ENCODE peak calls at places on chromosome 12, in ten cellular contexts. X, K, U, H, F, T, R, E, O and J are unnamed samples.
A peak's percentile ranks its signal among the peaks of the same experiment; 100 is the strongest.

GRCh38 chr12:124030510-124030909 is 57.5 kb downstream of the ZNF664 start:
- DNase-seq in E (no peak), R (no peak), H (peak; percentile 76), O (no peak), T (no peak), U (no peak), F (no peak), K (peak; percentile 61), X (no peak), J (peak; percentile 67)

GRCh38 chr12:124358572-124358971 is 63.7 kb downstream of the RFLNA start:
- DNase-seq in T (no peak), E (no peak), O (no peak), H (no peak), F (no peak), U (no peak), X (no peak), K (no peak), R (no peak), J (no peak)

GRCh38 chr12:18224745-18225144 is 36.6 kb upstream of the PIK3C2G start:
- DNase-seq in H (peak; percentile 10), E (peak; percentile 10), U (no peak), R (peak; percentile 63), O (no peak), X (no peak), K (peak; percentile 60), F (peak; percentile 12), T (no peak), J (peak; percentile 77)

GRCh38 chr12:53786411-53786810 is 34.6 kb upstream of the CISTR start:
- DNase-seq in H (no peak), F (no peak), X (no peak), R (no peak), O (no peak), U (no peak), T (no peak), E (no peak), K (no peak), J (no peak)

GRCh38 chr12:132904718-132905328 is 17.4 kb upstream of the CHFR start:
- DNase-seq in R (no peak), F (peak; percentile 52), X (peak; percentile 48), K (peak; percentile 38), H (no peak), U (peak; percentile 78), E (no peak), T (peak; percentile 96), O (peak; percentile 85), J (peak; percentile 70)

GRCh38 chr12:51318846-51319570 is 5.0 kb downstream of the BIN2 start:
- DNase-seq in T (no peak), H (no peak), K (no peak), F (peak; percentile 57), E (no peak), O (peak; percentile 40), X (no peak), U (no peak), R (no peak), J (no peak)

GRCh38 chr12:67068204-67068731 is 200.9 kb upstream of the CAND1 start:
- DNase-seq in H (no peak), U (no peak), E (no peak), F (peak; percentile 4), X (no peak), T (no peak), O (no peak), K (no peak), R (no peak), J (no peak)

GRCh38 chr12:16880864-16881285 is 274.9 kb upstream of the LMO3 start:
- DNase-seq in O (no peak), H (no peak), K (no peak), F (no peak), X (no peak), T (no peak), R (peak; percentile 93), E (no peak), U (no peak), J (no peak)

GRCh38 chr12:121809712-121810116 is 5.9 kb downstream of the SETD1B start:
- DNase-seq in O (no peak), E (no peak), K (no peak), F (no peak), U (no peak), R (no peak), T (no peak), X (no peak), H (no peak), J (no peak)

GRCh38 chr12:73445658-73446324 is 1091.8 kb upstream of the ATXN7L3B start:
- DNase-seq in H (no peak), T (no peak), K (no peak), X (no peak), O (no peak), R (no peak), F (no peak), E (no peak), U (no peak), J (no peak)

GRCh38 chr12:8913702-8914032 is 642 bp upstream of the PHC1 start:
- DNase-seq in K (no peak), F (peak; percentile 23), H (no peak), E (no peak), R (peak; percentile 42), O (no peak), U (no peak), T (no peak), X (no peak), J (peak; percentile 11)

GRCh38 chr12:55908726-55909512 is 18.8 kb downstream of the PYM1 start:
- DNase-seq in R (no peak), F (no peak), K (peak; percentile 25), U (no peak), X (no peak), T (no peak), E (no peak), H (no peak), O (no peak), J (peak; percentile 65)

GRCh38 chr12:72102150-72102549 is 163.5 kb downstream of the TPH2 start:
- DNase-seq in E (no peak), U (no peak), H (no peak), K (no peak), T (no peak), R (no peak), O (no peak), X (no peak), F (no peak), J (no peak)

GRCh38 chr12:252634-253033 is 10.0 kb downstream of the SLC6A13 start:
- DNase-seq in F (no peak), E (no peak), K (no peak), U (no peak), X (no peak), H (no peak), O (no peak), R (no peak), T (no peak), J (no peak)

GRCh38 chr12:94149781-94150482 is 1.6 kb downstream of the PLXNC1 start:
- DNase-seq in R (no peak), X (no peak), F (peak; percentile 71), E (no peak), K (no peak), O (no peak), H (no peak), U (no peak), T (no peak), J (peak; percentile 62)

GRCh38 chr12:47189753-47190152 is 110.0 kb upstream of the AMIGO2 start:
- DNase-seq in H (no peak), O (no peak), F (no peak), E (no peak), X (no peak), U (no peak), K (no peak), R (no peak), T (no peak), J (peak; percentile 23)

GRCh38 chr12:71691504-71692129 is 5.7 kb downstream of the TMEM19 start:
- DNase-seq in X (no peak), R (no peak), H (no peak), E (peak; percentile 98), T (no peak), U (no peak), K (no peak), F (no peak), O (no peak), J (no peak)

GRCh38 chr12:123576611-123577010 is 7.7 kb upstream of the TMED2 start:
- DNase-seq in H (no peak), E (no peak), K (no peak), X (no peak), O (no peak), F (no peak), R (no peak), T (no peak), U (no peak), J (no peak)

GRCh38 chr12:56714431-56714929 is 10.6 kb downstream of the NACA start:
- DNase-seq in E (no peak), T (no peak), O (no peak), K (no peak), F (no peak), U (no peak), H (no peak), R (no peak), X (no peak), J (no peak)

GRCh38 chr12:17215754-17216153 is 609.8 kb upstream of the LMO3 start:
- DNase-seq in E (no peak), F (no peak), X (no peak), R (no peak), T (no peak), U (no peak), O (no peak), K (no peak), H (no peak), J (no peak)

GRCh38 chr12:43292699-43293098 is 259.3 kb downstream of the ADAMTS20 start:
- DNase-seq in T (no peak), U (no peak), E (no peak), K (peak; percentile 63), F (no peak), H (no peak), R (no peak), O (no peak), X (no peak), J (peak; percentile 77)

GRCh38 chr12:124620606-124621295 is 53.3 kb upstream of the NCOR2 start:
- DNase-seq in K (peak; percentile 77), O (no peak), E (no peak), U (no peak), F (no peak), T (no peak), R (no peak), X (no peak), H (no peak), J (no peak)

GRCh38 chr12:47891356-47891755 is 13.4 kb downstream of the VDR start:
- DNase-seq in T (no peak), U (no peak), O (no peak), X (no peak), R (no peak), K (no peak), F (no peak), H (no peak), E (no peak), J (no peak)

GRCh38 chr12:122282066-122282465 is 15.8 kb upstream of the VPS33A start:
- DNase-seq in H (peak; percentile 17), K (peak; percentile 75), F (no peak), X (no peak), U (no peak), R (no peak), T (no peak), O (no peak), E (peak; percentile 39), J (peak; percentile 76)

GRCh38 chr12:88308825-88309224 is 166.7 kb downstream of the TMTC3 start:
- DNase-seq in E (no peak), H (peak; percentile 56), F (no peak), T (no peak), O (no peak), R (no peak), K (peak; percentile 90), X (no peak), U (no peak), J (peak; percentile 94)

GRCh38 chr12:59459966-59460365 is 135.9 kb upstream of the SLC16A7 start:
- DNase-seq in U (no peak), R (no peak), E (no peak), K (peak; percentile 12), T (no peak), F (no peak), O (no peak), H (no peak), X (no peak), J (peak; percentile 53)

GRCh38 chr12:69343885-69344612 is 4.1 kb upstream of the LYZ start:
- DNase-seq in U (no peak), O (no peak), T (no peak), X (no peak), R (no peak), E (no peak), H (no peak), F (no peak), K (no peak), J (no peak)

GRCh38 chr12:19909418-19909817 is 458.9 kb upstream of the PDE3A start:
- DNase-seq in K (no peak), T (no peak), X (no peak), H (no peak), O (no peak), U (no peak), E (no peak), F (no peak), R (no peak), J (no peak)